ENCODE peak calls at places on chromosomes 5 and 9, in five cellular contexts. Y is Right ventricle myocardium superior, A is NCI-H1105, H is H9, Z is GF-D8. R is an unnamed sample.

GRCh38 chr9:134328841-134329575 is 2.8 kb downstream of the RXRA start:
- DNase-seq in Y (peak), A (no peak), H (no peak), Z (no peak), R (peak)

GRCh38 chr5:177427919-177428573 is 1.6 kb downstream of the GRK6 start:
- DNase-seq in Y (no peak), A (no peak), H (no peak), Z (peak), R (no peak)

GRCh38 chr5:174529925-174530681 is 194.3 kb upstream of the MSX2 start:
- DNase-seq in Y (no peak), A (no peak), H (no peak), Z (no peak), R (no peak)

GRCh38 chr9:128702445-128702948 is at the start of gene PKN3:
- DNase-seq in Y (peak), A (no peak), H (peak), Z (peak), R (peak)

GRCh38 chr5:140632366-140633080 is 452 bp downstream of the CD14 start:
- DNase-seq in Y (peak), A (no peak), H (no peak), Z (no peak), R (peak)

GRCh38 chr5:73450041-73450598 is 1.5 kb upstream of the FOXD1 start:
- DNase-seq in Y (no peak), A (no peak), H (no peak), Z (no peak), R (no peak)

GRCh38 chr5:16886366-16886736 is 49.7 kb downstream of the MYO10 start:
- DNase-seq in Y (no peak), A (no peak), H (no peak), Z (no peak), R (peak)

GRCh38 chr5:84383816-84384603 is 670 bp downstream of the EDIL3 start:
- DNase-seq in Y (peak), A (no peak), H (peak), Z (no peak), R (peak)

GRCh38 chr5:150283904-150284303 is 5.7 kb downstream of the CAMK2A start:
- DNase-seq in Y (no peak), A (no peak), H (no peak), Z (no peak), R (no peak)

GRCh38 chr5:55159763-55160492 is at the start of gene GPX8:
- DNase-seq in Y (no peak), A (no peak), H (peak), Z (no peak), R (peak)

GRCh38 chr9:77946969-77947368 is 84.6 kb downstream of the GNAQ start:
- DNase-seq in Y (peak), A (no peak), H (no peak), Z (peak), R (peak)

GRCh38 chr5:73591102-73591695 is 25.7 kb downstream of the UTP15 start:
- DNase-seq in Y (no peak), A (peak), H (no peak), Z (peak), R (peak)

GRCh38 chr9:89668216-89668867 is 63.5 kb downstream of the GADD45G start:
- DNase-seq in Y (no peak), A (peak), H (no peak), Z (no peak), R (no peak)

GRCh38 chr9:93599571-93600403 is 23.4 kb downstream of the PHF2 start:
- DNase-seq in Y (no peak), A (no peak), H (peak), Z (no peak), R (no peak)

GRCh38 chr5:42887575-42887974 is 75.9 kb upstream of the SELENOP start:
- DNase-seq in Y (no peak), A (no peak), H (no peak), Z (no peak), R (no peak)

GRCh38 chr5:1463326-1464095 is 18.3 kb upstream of the SLC6A3 start:
- DNase-seq in Y (peak), A (no peak), H (no peak), Z (no peak), R (no peak)

GRCh38 chr9:517993-518392 is 303.3 kb downstream of the DOCK8 start:
- DNase-seq in Y (no peak), A (no peak), H (no peak), Z (no peak), R (no peak)

GRCh38 chr5:177430146-177430951 is 3.9 kb downstream of the GRK6 start:
- DNase-seq in Y (no peak), A (no peak), H (no peak), Z (no peak), R (no peak)

GRCh38 chr5:131968396-131968954 is 23.0 kb upstream of the MEIKIN start:
- DNase-seq in Y (no peak), A (no peak), H (no peak), Z (no peak), R (no peak)

GRCh38 chr9:131228096-131228495 is 48.2 kb downstream of the FAM78A start:
- DNase-seq in Y (peak), A (no peak), H (no peak), Z (no peak), R (no peak)

GRCh38 chr5:132777209-132778069 is at the start of gene SEPTIN8:
- DNase-seq in Y (peak), A (no peak), H (peak), Z (no peak), R (peak)

GRCh38 chr5:164027738-164028137 is 522.3 kb downstream of the MAT2B start:
- DNase-seq in Y (no peak), A (no peak), H (no peak), Z (no peak), R (peak)